ENCODE peak calls at places on chromosome 15, in four cellular contexts. Z, R, Y and W are unnamed samples.

GRCh38 chr15:38795471-38796245 is 231.0 kb upstream of the RASGRP1 start:
- DNase-seq in Z (no peak), R (no peak), Y (no peak), W (peak; percentile 70)

GRCh38 chr15:43769584-43770228 is 7.1 kb downstream of the ELL3 start:
- DNase-seq in R (peak; percentile 54), Y (no peak), Z (peak; percentile 76), W (peak; percentile 38)

GRCh38 chr15:60591491-60592385 is 112.8 kb upstream of the ICE2 start:
- DNase-seq in Z (peak; percentile 19), R (peak; percentile 34), Y (no peak), W (no peak)

GRCh38 chr15:67762610-67763368 is 62.5 kb upstream of the SKOR1 start:
- DNase-seq in Z (no peak), R (no peak), Y (peak; percentile 85), W (no peak)

GRCh38 chr15:67101981-67102929 is 36.9 kb downstream of the SMAD3 start:
- DNase-seq in Y (peak; percentile 97), Z (no peak), R (no peak), W (peak; percentile 96)

GRCh38 chr15:101121511-101122090 is 130.2 kb downstream of the CHSY1 start:
- DNase-seq in R (peak; percentile 73), Z (peak; percentile 43), Y (no peak), W (peak; percentile 53)

GRCh38 chr15:75695634-75696302 is 16.9 kb downstream of the CSPG4 start:
- DNase-seq in Z (no peak), R (no peak), Y (no peak), W (no peak)

GRCh38 chr15:57861039-57861638 is 154.6 kb downstream of the POLR2M start:
- DNase-seq in R (no peak), Z (peak; percentile 75), Y (peak; percentile 8), W (peak; percentile 35)

GRCh38 chr15:32936283-32936918 is 218.6 kb downstream of the GREM1 start:
- DNase-seq in R (no peak), Z (peak; percentile 54), Y (no peak), W (peak; percentile 17)

GRCh38 chr15:39317225-39317624 is 263.7 kb upstream of the THBS1 start:
- DNase-seq in R (no peak), Y (no peak), Z (no peak), W (peak; percentile 36)

GRCh38 chr15:99408236-99409096 is 157.2 kb downstream of the LRRC28 start:
- DNase-seq in R (no peak), Z (peak; percentile 89), Y (no peak), W (peak; percentile 94)
- H3K27ac ChIP-seq in R (peak overlapping the region; percentile 61), Z (no peak overlapping the region), Y (no peak overlapping the region), W (no peak overlapping the region)

GRCh38 chr15:79826800-79827199 is 70.0 kb downstream of the MTHFS start:
- DNase-seq in R (no peak), Y (no peak), Z (no peak), W (no peak)

GRCh38 chr15:79828447-79828846 is 68.4 kb downstream of the MTHFS start:
- DNase-seq in R (no peak), Z (no peak), Y (no peak), W (no peak)

GRCh38 chr15:79820176-79820575 is 76.6 kb downstream of the MTHFS start:
- DNase-seq in Z (no peak), Y (no peak), R (no peak), W (no peak)

GRCh38 chr15:79820820-79821219 is 76.0 kb downstream of the MTHFS start:
- DNase-seq in Z (no peak), R (no peak), Y (no peak), W (no peak)

GRCh38 chr15:79824321-79824720 is 72.5 kb downstream of the MTHFS start:
- DNase-seq in Z (no peak), Y (no peak), R (no peak), W (no peak)
- H3K27ac ChIP-seq in Z (no peak overlapping the region), Y (no peak overlapping the region), R (no peak overlapping the region), W (no peak overlapping the region)

GRCh38 chr15:45401665-45402161 is 23.4 kb upstream of the GATM start:
- DNase-seq in R (no peak), Z (no peak), Y (no peak), W (no peak)
- H3K27ac ChIP-seq in R (peak overlapping the region; percentile 94), Z (peak overlapping the region; percentile 69), Y (peak overlapping the region; percentile 89), W (peak overlapping the region; percentile 9)

GRCh38 chr15:51386486-51386885 is 45.0 kb downstream of the GLDN start:
- DNase-seq in Z (no peak), R (no peak), Y (no peak), W (no peak)

GRCh38 chr15:51386029-51386428 is 44.6 kb downstream of the GLDN start:
- DNase-seq in R (no peak), Y (no peak), Z (no peak), W (no peak)

GRCh38 chr15:51386960-51387698 is 45.7 kb downstream of the GLDN start:
- DNase-seq in Z (no peak), R (no peak), Y (no peak), W (no peak)

GRCh38 chr15:51388726-51389125 is 47.3 kb downstream of the GLDN start:
- DNase-seq in R (no peak), Z (no peak), Y (no peak), W (no peak)

DNA sequence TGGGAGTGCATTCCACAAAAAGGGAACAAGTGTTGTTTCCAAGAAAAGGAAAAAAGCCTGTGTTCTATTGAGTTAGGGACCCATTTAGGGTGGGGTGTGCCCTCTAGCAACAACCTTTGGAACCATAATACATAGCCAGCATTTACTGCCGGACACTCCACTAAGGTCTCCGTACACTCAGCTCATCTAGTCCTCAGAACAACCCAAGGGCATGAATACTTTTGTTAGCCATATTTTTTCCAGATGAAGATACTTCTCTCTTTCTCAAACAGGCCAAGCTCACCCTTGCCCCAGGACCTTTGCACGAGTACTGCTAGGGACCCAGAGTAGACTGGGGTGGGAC is 46.2 kb downstream of the GLDN start:
- DNase-seq in R (no peak), Y (no peak), Z (no peak), W (no peak)
- H3K27ac ChIP-seq in R (no peak overlapping the region), Y (no peak overlapping the region), Z (no peak overlapping the region), W (no peak overlapping the region)

GRCh38 chr15:88845616-88846015 is 42.4 kb downstream of the ACAN start:
- DNase-seq in Z (no peak), R (no peak), Y (no peak), W (no peak)
- H3K27ac ChIP-seq in Z (no peak overlapping the region), R (no peak overlapping the region), Y (no peak overlapping the region), W (no peak overlapping the region)